ENCODE peak calls at places on chromosomes 11 and 22, in four cellular contexts. R, M, L and X are unnamed samples.

GRCh38 chr22:19429950-19430889 is 1.3 kb downstream of the HIRA start:
- DNase-seq in R (no peak), M (no peak), L (no peak), X (no peak)

GRCh38 chr11:126006068-126006467 is 56.6 kb downstream of the CDON start:
- DNase-seq in R (no peak), M (no peak), L (no peak), X (no peak)

GRCh38 chr11:1271002-1271401 is 38.4 kb downstream of the TOLLIP start:
- DNase-seq in R (no peak), M (no peak), L (no peak), X (no peak)

GRCh38 chr11:82038151-82038550 is 695.5 kb downstream of the FAM181B start:
- DNase-seq in R (no peak), M (no peak), L (no peak), X (no peak)

GRCh38 chr11:35077709-35078695 is 61.0 kb upstream of the CD44 start:
- DNase-seq in R (no peak), M (no peak), L (peak), X (peak)

GRCh38 chr11:125448136-125448535 is 47.9 kb downstream of the FEZ1 start:
- DNase-seq in R (no peak), M (no peak), L (peak), X (peak)

GRCh38 chr11:126046796-126047195 is 15.9 kb downstream of the CDON start:
- DNase-seq in R (no peak), M (no peak), L (no peak), X (no peak)

GRCh38 chr11:14137282-14137681 is 174.8 kb downstream of the SPON1 start:
- DNase-seq in R (no peak), M (no peak), L (no peak), X (no peak)

GRCh38 chr11:126112547-126112946 is 49.9 kb upstream of the CDON start:
- DNase-seq in R (no peak), M (no peak), L (no peak), X (no peak)

GRCh38 chr11:68342459-68343158 is 30.2 kb downstream of the LRP5 start:
- DNase-seq in R (no peak), M (peak), L (peak), X (peak)

GRCh38 chr22:46274381-46274780 is 6.6 kb downstream of the TTC38 start:
- DNase-seq in R (no peak), M (no peak), L (no peak), X (no peak)

GRCh38 chr22:46053563-46054090 is 76.7 kb upstream of the WNT7B start:
- DNase-seq in R (no peak), M (peak), L (no peak), X (peak)

GRCh38 chr11:30451642-30452041 is 128.7 kb downstream of the ARL14EP start:
- DNase-seq in R (no peak), M (no peak), L (no peak), X (no peak)

GRCh38 chr11:70028147-70028855 is 49.8 kb upstream of the ANO1 start:
- DNase-seq in R (no peak), M (peak), L (no peak), X (no peak)

GRCh38 chr22:37462983-37463382 is 23.2 kb downstream of the MFNG start:
- DNase-seq in R (no peak), M (no peak), L (no peak), X (peak)

GRCh38 chr22:30400159-30400558 is 3.3 kb downstream of the SEC14L2 start:
- DNase-seq in R (no peak), M (no peak), L (no peak), X (no peak)

GRCh38 chr11:122756417-122756816 is 81.9 kb upstream of the CRTAM start:
- DNase-seq in R (no peak), M (no peak), L (no peak), X (no peak)

GRCh38 chr11:111913997-111914396 is 1.5 kb downstream of the HSPB2 start:
- DNase-seq in R (no peak), M (no peak), L (no peak), X (no peak)

GRCh38 chr11:87574193-87574592 is 536.5 kb downstream of the TMEM135 start:
- DNase-seq in R (no peak), M (no peak), L (no peak), X (no peak)

GRCh38 chr11:2928605-2929510 is at the start of gene PHLDA2:
- DNase-seq in R (peak), M (no peak), L (peak), X (peak)

GRCh38 chr22:23218867-23219251 is 38.5 kb downstream of the BCR start:
- DNase-seq in R (no peak), M (no peak), L (no peak), X (peak)

GRCh38 chr11:130873766-130874165 is 42.5 kb downstream of the SNX19 start:
- DNase-seq in R (no peak), M (no peak), L (no peak), X (no peak)

GRCh38 chr22:22156716-22157499 is 87.7 kb upstream of the VPREB1 start:
- DNase-seq in R (peak), M (peak), L (peak), X (peak)

GRCh38 chr11:118609380-118610219 is 2.2 kb downstream of the PHLDB1 start:
- DNase-seq in R (no peak), M (no peak), L (no peak), X (no peak)

GRCh38 chr11:117833401-117833891 is 8.9 kb upstream of the FXYD2 start:
- DNase-seq in R (no peak), M (peak), L (no peak), X (peak)

GRCh38 chr11:5618807-5619206 is 6.0 kb upstream of the TRIM34 start:
- DNase-seq in R (peak), M (no peak), L (no peak), X (no peak)

GRCh38 chr11:58919561-58919960 is 19.7 kb upstream of the GLYATL1 start:
- DNase-seq in R (no peak), M (no peak), L (no peak), X (no peak)

GRCh38 chr11:9716275-9717039 is 52.6 kb downstream of the SWAP70 start:
- DNase-seq in R (peak), M (no peak), L (no peak), X (no peak)

DNA sequence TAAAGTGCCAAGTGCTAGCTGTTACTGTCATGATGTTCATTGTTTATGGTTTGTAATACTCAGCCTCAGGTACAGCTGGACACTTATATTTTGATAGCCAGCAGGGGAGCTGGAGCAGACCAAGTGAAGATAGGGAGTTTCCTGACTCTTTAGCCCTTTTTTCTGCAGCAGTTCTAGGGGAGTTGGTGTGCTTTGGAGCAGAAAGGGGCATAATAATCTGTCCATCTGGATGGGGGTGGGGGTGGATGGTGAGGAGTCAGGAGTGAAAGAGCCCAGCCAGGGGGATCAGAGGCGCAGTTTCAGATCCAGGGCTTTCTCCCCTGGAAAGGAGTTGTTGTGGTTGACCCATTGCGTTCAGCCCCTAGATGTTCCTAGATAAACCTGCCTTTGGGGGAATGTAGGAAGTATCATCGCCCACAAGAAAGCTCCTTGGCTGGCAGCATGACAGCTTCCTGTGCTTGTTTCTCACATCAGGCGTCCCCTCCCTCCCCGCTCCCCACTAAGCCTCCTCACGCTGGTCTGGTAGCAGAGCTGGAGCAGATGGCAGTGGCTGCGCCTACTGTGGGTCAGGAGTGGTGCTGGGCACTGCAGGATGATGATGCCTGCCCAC is 41.9 kb downstream of the MED15 start:
- DNase-seq in R (no peak), M (no peak), L (no peak), X (no peak)
- TF ChIP-seq CTCF in R (no peak), M (no peak), L (no peak), X (no peak)

DNA sequence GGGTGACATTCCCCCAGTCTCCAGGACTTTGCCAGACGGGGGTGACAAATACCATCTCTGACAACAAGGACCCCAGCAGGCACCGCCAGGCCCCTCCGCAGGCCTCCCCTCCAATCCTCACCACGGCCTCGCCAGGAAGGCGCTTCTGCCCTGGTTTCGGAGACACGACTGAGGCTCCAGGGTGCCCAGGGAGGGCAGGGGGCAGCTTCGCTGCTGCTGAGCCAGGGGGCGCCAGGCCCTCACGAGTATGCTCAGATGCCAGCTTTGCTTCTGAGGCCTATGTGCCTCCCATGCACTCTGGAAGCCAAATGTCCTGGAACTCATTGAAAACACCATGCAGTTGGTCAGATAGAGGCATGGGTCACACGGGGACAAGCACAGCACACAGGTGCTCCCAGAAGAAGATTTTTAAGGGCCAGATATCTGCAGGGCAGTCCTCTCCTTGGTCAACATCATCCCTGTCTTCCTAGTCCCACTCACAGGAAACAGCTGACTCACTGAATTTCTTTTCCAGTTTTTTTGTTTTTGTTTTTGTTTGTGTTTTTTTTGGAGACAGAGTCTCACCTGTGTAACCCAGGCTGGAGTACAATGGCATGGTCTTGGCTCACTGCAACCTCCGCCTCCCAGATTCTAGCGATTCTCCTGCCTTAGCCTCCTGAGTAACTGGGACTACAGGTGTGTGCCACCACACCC is 19.9 kb downstream of the BID start:
- DNase-seq in R (no peak), M (no peak), L (no peak), X (peak)
- TF ChIP-seq CTCF in R (peak), M (peak), L (peak), X (peak)

DNA sequence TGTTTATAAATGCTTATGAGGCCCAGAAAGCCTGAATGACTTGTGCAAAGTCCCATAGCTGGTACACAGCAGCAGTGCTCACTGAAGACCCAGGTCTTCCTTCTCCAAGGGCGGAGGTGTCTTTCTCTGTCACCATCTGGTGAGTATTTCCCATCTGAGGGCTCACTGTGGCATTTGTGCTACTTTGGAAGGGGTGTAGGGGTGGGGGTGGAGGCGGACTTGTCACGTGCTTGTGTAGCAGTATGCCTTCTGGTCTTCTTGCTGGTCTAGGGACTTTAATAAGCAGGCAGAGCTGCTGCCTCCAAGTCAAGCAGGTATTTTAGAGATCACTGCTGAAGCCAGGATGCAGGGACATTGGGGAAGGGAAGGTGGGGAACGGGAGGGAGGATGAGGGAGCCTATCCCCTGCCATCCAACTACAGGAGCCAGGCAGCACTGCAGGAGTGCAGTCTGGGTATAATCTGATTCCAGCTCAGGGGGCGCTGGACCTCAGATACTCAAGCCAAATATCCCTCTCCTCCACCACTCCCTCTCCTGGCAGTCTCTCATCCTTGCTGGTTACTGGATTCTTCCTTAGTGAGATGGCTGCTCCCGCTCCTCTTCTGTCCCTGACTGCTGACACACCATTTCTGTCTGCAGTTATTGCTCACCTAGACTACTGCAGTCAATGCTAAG is 3.4 kb downstream of the ABCC8 start:
- DNase-seq in R (no peak), M (peak), L (peak), X (peak)
- TF ChIP-seq CTCF in R (peak), M (peak), L (peak), X (peak)

GRCh38 chr11:251550-251949 is 14.8 kb downstream of the PSMD13 start:
- DNase-seq in R (no peak), M (no peak), L (no peak), X (no peak)
- TF ChIP-seq CTCF in R (no peak), M (no peak), L (no peak), X (no peak)

DNA sequence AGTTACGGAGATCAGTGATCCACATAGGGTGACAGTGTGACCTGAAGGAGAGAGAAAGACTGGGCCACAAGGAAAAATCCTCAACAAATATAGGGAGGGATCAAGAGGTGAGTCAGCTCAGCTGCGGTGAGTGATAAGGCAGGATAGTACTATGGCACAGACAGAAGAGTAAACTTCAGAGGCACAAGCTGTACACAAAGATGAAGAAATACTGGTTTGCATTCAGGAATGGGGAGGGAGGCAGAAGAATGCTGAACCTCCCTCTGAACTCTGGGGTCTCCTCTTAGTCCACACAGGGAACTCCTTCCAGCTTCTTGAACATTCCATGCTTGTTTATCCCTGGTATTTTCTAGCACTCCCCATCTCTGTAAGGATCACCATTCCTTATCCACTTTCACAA is 162.7 kb downstream of the BARX2 start:
- DNase-seq in R (no peak), M (peak), L (no peak), X (no peak)
- TF ChIP-seq CTCF in R (no peak), M (no peak), L (no peak), X (no peak)